ENCODE peak calls at places on chromosomes 3 and 15, in five cellular contexts. One of them, this sample, is unnamed.

GRCh38 chr3:105846809-105847208 is 22.0 kb downstream of the CBLB start:
- DNase-seq in heart right ventricle: no peak
- DNase-seq in HepG2: no peak
- DNase-seq in neural progenitor cell: no peak
- DNase-seq in epithelial cell of esophagus: no peak
- DNase-seq in this sample: no peak

GRCh38 chr15:68217341-68217740 is 12.2 kb downstream of the CLN6 start:
- DNase-seq in neural progenitor cell: no peak
- DNase-seq in heart right ventricle: no peak
- DNase-seq in epithelial cell of esophagus: no peak
- DNase-seq in HepG2: no peak
- DNase-seq in this sample: no peak

GRCh38 chr15:80890341-80890972 is 99.2 kb downstream of the MESD start:
- DNase-seq in HepG2: no peak
- DNase-seq in epithelial cell of esophagus: no peak
- DNase-seq in heart right ventricle: no peak
- DNase-seq in neural progenitor cell: no peak
- DNase-seq in this sample: no peak

GRCh38 chr15:96657096-96657495 is 326.6 kb downstream of the NR2F2 start:
- DNase-seq in HepG2: no peak
- DNase-seq in heart right ventricle: no peak
- DNase-seq in neural progenitor cell: no peak
- DNase-seq in epithelial cell of esophagus: no peak
- DNase-seq in this sample: no peak

GRCh38 chr15:41892621-41893421 is 1.0 kb downstream of the SPTBN5 start:
- DNase-seq in heart right ventricle: peak
- DNase-seq in neural progenitor cell: no peak
- DNase-seq in HepG2: no peak
- DNase-seq in epithelial cell of esophagus: no peak
- DNase-seq in this sample: peak

GRCh38 chr3:149894211-149894610 is 76.5 kb downstream of the PFN2 start:
- DNase-seq in HepG2: no peak
- DNase-seq in neural progenitor cell: no peak
- DNase-seq in heart right ventricle: no peak
- DNase-seq in epithelial cell of esophagus: no peak
- DNase-seq in this sample: no peak

GRCh38 chr15:57921371-57921770 is 144.1 kb downstream of the ALDH1A2 start:
- DNase-seq in heart right ventricle: no peak
- DNase-seq in neural progenitor cell: no peak
- DNase-seq in HepG2: no peak
- DNase-seq in epithelial cell of esophagus: peak
- DNase-seq in this sample: peak

GRCh38 chr15:40793216-40793989 is 13.5 kb upstream of the ZFYVE19 start:
- DNase-seq in neural progenitor cell: no peak
- DNase-seq in HepG2: peak
- DNase-seq in heart right ventricle: no peak
- DNase-seq in epithelial cell of esophagus: peak
- DNase-seq in this sample: peak

GRCh38 chr15:83207622-83208356 is at the start of gene HDGFL3:
- DNase-seq in neural progenitor cell: peak
- DNase-seq in epithelial cell of esophagus: peak
- DNase-seq in HepG2: no peak
- DNase-seq in heart right ventricle: peak
- DNase-seq in this sample: peak

DNA sequence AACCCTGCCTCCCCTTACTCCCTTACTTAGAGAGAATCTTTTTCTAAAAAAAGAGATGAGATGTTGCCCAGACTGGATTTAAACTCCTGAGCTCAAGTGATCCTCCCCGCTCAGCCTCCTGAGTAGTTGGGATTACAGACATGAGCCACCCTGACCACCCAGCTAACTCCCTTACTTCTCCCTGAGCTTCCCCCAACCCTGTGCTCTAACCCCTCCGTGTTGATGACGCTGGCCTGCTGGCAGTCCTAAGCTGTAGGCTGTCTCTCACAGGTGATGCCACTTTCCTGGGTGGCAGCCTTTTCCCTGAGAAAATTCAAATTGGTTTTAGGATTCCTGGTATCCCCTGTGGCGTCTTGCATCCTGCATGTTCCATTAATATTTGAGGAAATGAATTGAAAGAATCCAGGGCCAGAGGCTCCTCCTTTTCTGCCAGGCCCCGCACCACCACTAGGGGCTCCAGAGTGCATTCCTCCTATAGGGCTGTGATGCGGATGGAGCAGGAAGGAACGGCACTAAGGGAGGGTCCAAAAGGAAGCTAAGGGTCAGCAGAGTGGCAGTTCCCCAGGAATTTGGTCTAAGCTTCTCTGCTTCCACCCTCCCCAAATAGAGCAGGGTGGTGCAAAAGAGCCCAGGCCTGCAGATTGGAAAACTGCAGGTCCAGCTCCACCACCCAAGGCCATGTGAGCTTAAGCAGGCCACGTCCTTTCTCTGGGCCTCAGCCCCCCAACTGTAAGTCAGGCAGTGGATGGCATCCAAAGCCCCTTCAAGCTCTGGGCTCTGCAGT is 101.1 kb downstream of the DAPK2 start:
- DNase-seq in heart right ventricle: peak
- DNase-seq in HepG2: peak
- DNase-seq in epithelial cell of esophagus: peak
- DNase-seq in neural progenitor cell: peak
- DNase-seq in this sample: peak
- H3K4me3 ChIP-seq in heart right ventricle: no peak
- H3K4me3 ChIP-seq in HepG2: peak
- H3K4me3 ChIP-seq in epithelial cell of esophagus: no peak
- H3K4me3 ChIP-seq in neural progenitor cell: no peak
- H3K4me3 ChIP-seq in this sample: no peak

GRCh38 chr3:193563999-193564398 is 9.3 kb upstream of the ATP13A4 start:
- DNase-seq in neural progenitor cell: peak
- DNase-seq in epithelial cell of esophagus: peak
- DNase-seq in heart right ventricle: no peak
- DNase-seq in HepG2: peak
- DNase-seq in this sample: peak
- TF ChIP-seq CTCF in neural progenitor cell: peak
- TF ChIP-seq CTCF in epithelial cell of esophagus: peak
- TF ChIP-seq CTCF in heart right ventricle: no peak
- TF ChIP-seq CTCF in HepG2: peak
- TF ChIP-seq CTCF in this sample: peak

DNA sequence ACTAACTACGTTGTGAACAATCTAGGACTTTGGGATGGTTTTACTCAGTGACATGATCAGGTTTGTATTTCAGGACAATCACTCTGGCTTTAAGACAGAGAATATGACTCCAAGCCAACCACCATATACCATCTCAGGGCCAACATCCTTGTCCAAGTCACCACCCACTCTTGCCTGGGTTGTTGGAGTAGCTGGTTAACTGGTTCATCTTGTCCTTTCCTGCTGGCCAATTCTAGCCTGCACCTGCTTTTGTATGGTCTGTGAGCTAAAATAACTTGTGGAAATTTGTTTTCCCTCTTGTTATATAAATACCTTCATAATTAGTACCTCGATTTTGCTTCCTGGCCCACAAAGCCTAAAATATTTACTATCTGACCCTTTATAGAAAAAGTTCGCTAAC is 306.8 kb upstream of the STT3B start:
- DNase-seq in epithelial cell of esophagus: no peak
- DNase-seq in neural progenitor cell: no peak
- DNase-seq in HepG2: no peak
- DNase-seq in heart right ventricle: no peak
- DNase-seq in this sample: no peak
- H3K4me3 ChIP-seq in epithelial cell of esophagus: no peak
- H3K4me3 ChIP-seq in neural progenitor cell: no peak
- H3K4me3 ChIP-seq in HepG2: no peak
- H3K4me3 ChIP-seq in heart right ventricle: no peak
- H3K4me3 ChIP-seq in this sample: no peak

DNA sequence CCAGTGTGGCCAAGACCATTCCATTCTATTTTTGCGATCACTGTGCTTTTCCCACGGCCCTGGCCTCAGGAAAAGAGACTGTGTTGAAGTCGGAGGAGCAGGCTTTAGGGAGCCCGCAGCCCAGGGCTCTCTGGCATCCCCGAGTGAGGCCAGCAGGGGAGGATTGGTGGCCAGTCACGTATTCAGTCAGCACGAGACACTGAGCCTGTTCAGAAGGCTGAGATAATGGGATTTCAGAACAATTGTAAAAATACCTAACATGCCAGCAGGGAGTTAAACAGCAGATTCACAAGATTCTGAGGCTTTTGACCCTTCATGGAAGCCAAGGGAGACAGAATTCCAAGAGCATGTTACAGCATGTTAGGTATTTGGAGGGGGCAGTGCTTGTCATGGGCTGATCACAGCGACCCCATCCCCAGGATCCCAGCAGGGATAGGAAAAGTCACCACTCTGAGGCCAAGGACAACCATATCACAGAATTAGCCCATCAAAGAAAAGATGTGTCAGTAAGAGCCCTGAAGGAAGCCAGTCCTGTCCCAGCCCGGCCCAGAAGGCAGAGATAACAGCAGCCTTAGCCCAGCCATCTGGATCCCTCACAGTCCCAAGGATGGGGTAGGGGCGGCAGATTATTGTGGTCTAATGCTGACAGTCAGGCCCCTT is 40.6 kb downstream of the AMOTL2 start:
- DNase-seq in HepG2: peak
- DNase-seq in epithelial cell of esophagus: no peak
- DNase-seq in heart right ventricle: no peak
- DNase-seq in neural progenitor cell: peak
- DNase-seq in this sample: peak
- TF ChIP-seq CTCF in HepG2: no peak
- TF ChIP-seq CTCF in epithelial cell of esophagus: peak
- TF ChIP-seq CTCF in heart right ventricle: no peak
- TF ChIP-seq CTCF in neural progenitor cell: peak
- TF ChIP-seq CTCF in this sample: peak

GRCh38 chr3:50320853-50321145 is 1.7 kb downstream of the HYAL2 start:
- DNase-seq in neural progenitor cell: no peak
- DNase-seq in HepG2: no peak
- DNase-seq in epithelial cell of esophagus: no peak
- DNase-seq in heart right ventricle: no peak
- DNase-seq in this sample: no peak
- H3K4me3 ChIP-seq in neural progenitor cell: peak
- H3K4me3 ChIP-seq in HepG2: peak
- H3K4me3 ChIP-seq in epithelial cell of esophagus: peak
- H3K4me3 ChIP-seq in heart right ventricle: peak
- H3K4me3 ChIP-seq in this sample: peak

GRCh38 chr3:51386159-51386851 is 1.2 kb downstream of the MANF start:
- DNase-seq in neural progenitor cell: no peak
- DNase-seq in heart right ventricle: no peak
- DNase-seq in epithelial cell of esophagus: no peak
- DNase-seq in HepG2: no peak
- DNase-seq in this sample: no peak

GRCh38 chr3:51390186-51390585 is 899 bp upstream of the RBM15B start:
- DNase-seq in heart right ventricle: no peak
- DNase-seq in epithelial cell of esophagus: no peak
- DNase-seq in HepG2: no peak
- DNase-seq in neural progenitor cell: no peak
- DNase-seq in this sample: no peak

GRCh38 chr3:51389423-51390183 is 1.5 kb upstream of the RBM15B start:
- DNase-seq in HepG2: peak
- DNase-seq in neural progenitor cell: peak
- DNase-seq in epithelial cell of esophagus: peak
- DNase-seq in heart right ventricle: peak
- DNase-seq in this sample: peak

GRCh38 chr3:51386852-51387229 is 1.8 kb downstream of the MANF start:
- DNase-seq in HepG2: no peak
- DNase-seq in heart right ventricle: no peak
- DNase-seq in epithelial cell of esophagus: no peak
- DNase-seq in neural progenitor cell: no peak
- DNase-seq in this sample: no peak

GRCh38 chr3:51388286-51389029 is 2.6 kb upstream of the RBM15B start:
- DNase-seq in HepG2: peak
- DNase-seq in neural progenitor cell: no peak
- DNase-seq in heart right ventricle: no peak
- DNase-seq in epithelial cell of esophagus: peak
- DNase-seq in this sample: peak
- TF ChIP-seq CTCF in HepG2: peak
- TF ChIP-seq CTCF in neural progenitor cell: peak
- TF ChIP-seq CTCF in heart right ventricle: no peak
- TF ChIP-seq CTCF in epithelial cell of esophagus: peak
- TF ChIP-seq CTCF in this sample: peak

GRCh38 chr3:115789480-115789879 is 166.2 kb downstream of the GAP43 start:
- DNase-seq in heart right ventricle: no peak
- DNase-seq in epithelial cell of esophagus: no peak
- DNase-seq in HepG2: no peak
- DNase-seq in neural progenitor cell: no peak
- DNase-seq in this sample: peak
- H3K4me3 ChIP-seq in heart right ventricle: no peak
- H3K4me3 ChIP-seq in epithelial cell of esophagus: no peak
- H3K4me3 ChIP-seq in HepG2: no peak
- H3K4me3 ChIP-seq in neural progenitor cell: no peak
- H3K4me3 ChIP-seq in this sample: no peak

This sample was measured in cardiac fibroblast.